ENCODE peak calls at places on chromosomes 16 and 17, in seven cellular contexts. One of them, this sample, is unnamed.

GRCh38 chr17:56675876-56676660 is 82.6 kb downstream of the NOG start:
- DNase-seq in tibial artery: no peak
- DNase-seq in nephron progenitor cell: no peak
- DNase-seq in A549: no peak
- DNase-seq in pancreas: no peak
- DNase-seq in GM06990: no peak
- DNase-seq in heart left ventricle: no peak
- DNase-seq in this sample: no peak

GRCh38 chr16:23081675-23082119 is 67.6 kb downstream of the USP31 start:
- DNase-seq in heart left ventricle: no peak
- DNase-seq in A549: peak; percentile 23
- DNase-seq in tibial artery: no peak
- DNase-seq in pancreas: no peak
- DNase-seq in nephron progenitor cell: no peak
- DNase-seq in GM06990: no peak
- DNase-seq in this sample: peak; percentile 20

GRCh38 chr16:81521141-81521626 is 76.6 kb downstream of the CMIP start:
- DNase-seq in nephron progenitor cell: peak; percentile 40
- DNase-seq in tibial artery: no peak
- DNase-seq in GM06990: peak; percentile 65
- DNase-seq in A549: no peak
- DNase-seq in pancreas: no peak
- DNase-seq in heart left ventricle: no peak
- DNase-seq in this sample: no peak

GRCh38 chr16:89442588-89442987 is 47.8 kb downstream of the ANKRD11 start:
- DNase-seq in nephron progenitor cell: peak; percentile 36
- DNase-seq in heart left ventricle: peak; percentile 39
- DNase-seq in tibial artery: no peak
- DNase-seq in A549: no peak
- DNase-seq in pancreas: no peak
- DNase-seq in GM06990: no peak
- DNase-seq in this sample: no peak

GRCh38 chr17:42682400-42683384 is at the start of gene CNTNAP1:
- DNase-seq in GM06990: peak; percentile 70
- DNase-seq in A549: peak; percentile 77
- DNase-seq in nephron progenitor cell: peak; percentile 79
- DNase-seq in pancreas: peak; percentile 46
- DNase-seq in heart left ventricle: peak; percentile 77
- DNase-seq in tibial artery: peak; percentile 60
- DNase-seq in this sample: peak; percentile 87

GRCh38 chr17:78979780-78980623 is at the start of gene LGALS3BP:
- DNase-seq in nephron progenitor cell: no peak
- DNase-seq in GM06990: no peak
- DNase-seq in tibial artery: no peak
- DNase-seq in pancreas: peak; percentile 57
- DNase-seq in A549: peak; percentile 85
- DNase-seq in heart left ventricle: peak; percentile 92
- DNase-seq in this sample: peak; percentile 86

GRCh38 chr17:68057531-68057952 is 22.0 kb downstream of the KPNA2 start:
- DNase-seq in pancreas: no peak
- DNase-seq in nephron progenitor cell: no peak
- DNase-seq in GM06990: no peak
- DNase-seq in heart left ventricle: no peak
- DNase-seq in A549: no peak
- DNase-seq in tibial artery: no peak
- DNase-seq in this sample: no peak

GRCh38 chr17:67830440-67830839 is 5.1 kb downstream of the BPTF start:
- DNase-seq in pancreas: no peak
- DNase-seq in A549: no peak
- DNase-seq in tibial artery: no peak
- DNase-seq in nephron progenitor cell: peak; percentile 15
- DNase-seq in heart left ventricle: no peak
- DNase-seq in GM06990: no peak
- DNase-seq in this sample: peak; percentile 23

GRCh38 chr17:78383725-78384471 is 5.4 kb downstream of the PGS1 start:
- DNase-seq in GM06990: peak; percentile 48
- DNase-seq in pancreas: peak; percentile 24
- DNase-seq in tibial artery: peak; percentile 94
- DNase-seq in heart left ventricle: peak; percentile 89
- DNase-seq in A549: no peak
- DNase-seq in nephron progenitor cell: no peak
- DNase-seq in this sample: peak; percentile 74

GRCh38 chr16:25176136-25176535 is 40.6 kb upstream of the AQP8 start:
- DNase-seq in tibial artery: no peak
- DNase-seq in A549: no peak
- DNase-seq in heart left ventricle: no peak
- DNase-seq in nephron progenitor cell: no peak
- DNase-seq in pancreas: no peak
- DNase-seq in GM06990: no peak
- DNase-seq in this sample: no peak

GRCh38 chr17:27797390-27798091 is 2.8 kb downstream of the NOS2 start:
- DNase-seq in heart left ventricle: no peak
- DNase-seq in nephron progenitor cell: no peak
- DNase-seq in pancreas: no peak
- DNase-seq in tibial artery: no peak
- DNase-seq in GM06990: no peak
- DNase-seq in A549: no peak
- DNase-seq in this sample: peak; percentile 80

GRCh38 chr17:76239538-76240274 is 587 bp downstream of the RNF157 start:
- DNase-seq in GM06990: no peak
- DNase-seq in pancreas: no peak
- DNase-seq in tibial artery: no peak
- DNase-seq in A549: no peak
- DNase-seq in heart left ventricle: no peak
- DNase-seq in nephron progenitor cell: peak; percentile 41
- DNase-seq in this sample: no peak

GRCh38 chr16:31351937-31352315 is 3.0 kb upstream of the ITGAX start:
- DNase-seq in nephron progenitor cell: no peak
- DNase-seq in GM06990: no peak
- DNase-seq in tibial artery: no peak
- DNase-seq in heart left ventricle: peak; percentile 33
- DNase-seq in pancreas: no peak
- DNase-seq in A549: no peak
- DNase-seq in this sample: no peak

GRCh38 chr17:76727745-76728456 is 1.3 kb downstream of the METTL23 start:
- DNase-seq in tibial artery: no peak
- DNase-seq in pancreas: no peak
- DNase-seq in GM06990: peak; percentile 44
- DNase-seq in A549: no peak
- DNase-seq in nephron progenitor cell: peak; percentile 32
- DNase-seq in heart left ventricle: no peak
- DNase-seq in this sample: no peak

GRCh38 chr17:65447823-65448222 is 113.6 kb downstream of the AXIN2 start:
- DNase-seq in heart left ventricle: no peak
- DNase-seq in tibial artery: no peak
- DNase-seq in A549: no peak
- DNase-seq in GM06990: no peak
- DNase-seq in pancreas: no peak
- DNase-seq in nephron progenitor cell: no peak
- DNase-seq in this sample: no peak

GRCh38 chr16:4218202-4218601 is 23.7 kb downstream of the SRL start:
- DNase-seq in A549: no peak
- DNase-seq in nephron progenitor cell: no peak
- DNase-seq in tibial artery: no peak
- DNase-seq in pancreas: no peak
- DNase-seq in GM06990: no peak
- DNase-seq in heart left ventricle: peak; percentile 26
- DNase-seq in this sample: no peak

GRCh38 chr17:47660064-47660492 is 10.4 kb downstream of the KPNB1 start:
- DNase-seq in GM06990: peak; percentile 50
- DNase-seq in pancreas: no peak
- DNase-seq in A549: no peak
- DNase-seq in tibial artery: no peak
- DNase-seq in heart left ventricle: no peak
- DNase-seq in nephron progenitor cell: no peak
- DNase-seq in this sample: no peak

GRCh38 chr16:89363621-89364393 is 126.6 kb downstream of the ANKRD11 start:
- DNase-seq in tibial artery: no peak
- DNase-seq in GM06990: no peak
- DNase-seq in heart left ventricle: peak; percentile 52
- DNase-seq in A549: peak; percentile 65
- DNase-seq in pancreas: no peak
- DNase-seq in nephron progenitor cell: peak; percentile 37
- DNase-seq in this sample: peak; percentile 63

GRCh38 chr17:68910256-68910705 is 44.9 kb downstream of the ABCA8 start:
- DNase-seq in GM06990: no peak
- DNase-seq in nephron progenitor cell: no peak
- DNase-seq in heart left ventricle: no peak
- DNase-seq in A549: no peak
- DNase-seq in pancreas: no peak
- DNase-seq in tibial artery: peak; percentile 25
- DNase-seq in this sample: no peak

GRCh38 chr17:27376637-27377547 is 79.4 kb upstream of the KSR1 start:
- DNase-seq in A549: no peak
- DNase-seq in GM06990: no peak
- DNase-seq in tibial artery: no peak
- DNase-seq in nephron progenitor cell: no peak
- DNase-seq in heart left ventricle: no peak
- DNase-seq in pancreas: no peak
- DNase-seq in this sample: no peak

GRCh38 chr17:5769936-5770335 is 185.6 kb upstream of the NLRP1 start:
- DNase-seq in GM06990: no peak
- DNase-seq in pancreas: no peak
- DNase-seq in heart left ventricle: no peak
- DNase-seq in A549: no peak
- DNase-seq in nephron progenitor cell: peak; percentile 47
- DNase-seq in tibial artery: no peak
- DNase-seq in this sample: no peak

GRCh38 chr17:5773942-5774341 is 189.6 kb upstream of the NLRP1 start:
- DNase-seq in GM06990: no peak
- DNase-seq in nephron progenitor cell: no peak
- DNase-seq in heart left ventricle: no peak
- DNase-seq in pancreas: no peak
- DNase-seq in tibial artery: no peak
- DNase-seq in A549: no peak
- DNase-seq in this sample: no peak

GRCh38 chr17:5772720-5773119 is 188.4 kb upstream of the NLRP1 start:
- DNase-seq in nephron progenitor cell: no peak
- DNase-seq in tibial artery: no peak
- DNase-seq in pancreas: no peak
- DNase-seq in heart left ventricle: no peak
- DNase-seq in GM06990: no peak
- DNase-seq in A549: no peak
- DNase-seq in this sample: no peak

GRCh38 chr17:5775098-5775497 is 190.8 kb upstream of the NLRP1 start:
- DNase-seq in pancreas: no peak
- DNase-seq in GM06990: no peak
- DNase-seq in heart left ventricle: no peak
- DNase-seq in tibial artery: no peak
- DNase-seq in nephron progenitor cell: no peak
- DNase-seq in A549: no peak
- DNase-seq in this sample: no peak

DNA sequence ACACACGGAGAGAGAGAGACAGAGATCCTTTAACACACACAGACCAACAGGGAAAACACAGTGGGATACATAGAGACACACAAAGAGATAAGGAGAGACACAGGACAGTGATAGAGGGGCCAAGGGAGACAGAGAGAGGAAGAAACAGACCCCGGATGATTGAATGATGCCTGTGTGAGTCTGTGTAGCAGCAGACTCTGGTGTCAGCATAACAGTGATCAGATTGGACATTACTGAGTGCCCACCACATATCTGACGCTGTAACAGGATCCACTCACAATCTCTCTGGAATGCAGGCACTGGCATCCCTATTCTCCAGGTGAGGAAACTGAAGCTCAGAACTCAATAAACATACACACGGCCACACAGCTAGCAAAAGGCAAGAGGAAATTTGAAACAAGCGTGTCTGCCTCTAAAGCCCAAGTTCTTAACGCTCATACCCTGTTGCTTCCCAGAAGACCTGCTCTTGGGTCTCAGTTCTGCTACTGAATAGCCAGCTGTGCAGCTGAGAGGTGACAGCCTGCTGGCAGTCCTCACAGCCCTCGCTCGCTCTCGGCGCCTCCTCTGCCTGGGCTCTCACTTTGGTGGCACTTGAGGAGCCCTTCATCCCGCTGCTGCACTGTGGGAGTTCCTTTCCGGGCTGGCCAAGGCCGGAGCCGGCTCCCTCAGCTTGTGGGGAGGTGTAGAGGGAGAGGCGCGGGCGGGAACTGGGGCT is 186.4 kb upstream of the NLRP1 start:
- DNase-seq in GM06990: no peak
- DNase-seq in tibial artery: no peak
- DNase-seq in nephron progenitor cell: peak; percentile 51
- DNase-seq in A549: no peak
- DNase-seq in pancreas: no peak
- DNase-seq in heart left ventricle: no peak
- DNase-seq in this sample: no peak
- TF ChIP-seq CTCF in GM06990: no peak
- TF ChIP-seq CTCF in tibial artery: no peak
- TF ChIP-seq CTCF in nephron progenitor cell: no peak
- TF ChIP-seq CTCF in A549: no peak
- TF ChIP-seq CTCF in pancreas: no peak
- TF ChIP-seq CTCF in heart left ventricle: no peak
- TF ChIP-seq CTCF in this sample: no peak

GRCh38 chr17:34163681-34164080 is 91.4 kb upstream of the CCL2 start:
- DNase-seq in heart left ventricle: no peak
- DNase-seq in tibial artery: no peak
- DNase-seq in pancreas: no peak
- DNase-seq in GM06990: no peak
- DNase-seq in A549: peak; percentile 23
- DNase-seq in nephron progenitor cell: no peak
- DNase-seq in this sample: peak; percentile 33
- TF ChIP-seq CTCF in heart left ventricle: peak; percentile 55
- TF ChIP-seq CTCF in tibial artery: peak; percentile 36
- TF ChIP-seq CTCF in pancreas: peak; percentile 18
- TF ChIP-seq CTCF in GM06990: peak; percentile 38
- TF ChIP-seq CTCF in A549: peak; percentile 32
- TF ChIP-seq CTCF in nephron progenitor cell: peak; percentile 51
- TF ChIP-seq CTCF in this sample: peak; percentile 48

GRCh38 chr17:19343671-19344151 is 18.8 kb downstream of the B9D1 start:
- DNase-seq in pancreas: no peak
- DNase-seq in A549: no peak
- DNase-seq in GM06990: no peak
- DNase-seq in heart left ventricle: no peak
- DNase-seq in nephron progenitor cell: no peak
- DNase-seq in tibial artery: peak; percentile 19
- DNase-seq in this sample: no peak
- TF ChIP-seq CTCF in pancreas: no peak
- TF ChIP-seq CTCF in A549: no peak
- TF ChIP-seq CTCF in GM06990: no peak
- TF ChIP-seq CTCF in heart left ventricle: no peak
- TF ChIP-seq CTCF in nephron progenitor cell: no peak
- TF ChIP-seq CTCF in tibial artery: no peak
- TF ChIP-seq CTCF in this sample: no peak

DNA sequence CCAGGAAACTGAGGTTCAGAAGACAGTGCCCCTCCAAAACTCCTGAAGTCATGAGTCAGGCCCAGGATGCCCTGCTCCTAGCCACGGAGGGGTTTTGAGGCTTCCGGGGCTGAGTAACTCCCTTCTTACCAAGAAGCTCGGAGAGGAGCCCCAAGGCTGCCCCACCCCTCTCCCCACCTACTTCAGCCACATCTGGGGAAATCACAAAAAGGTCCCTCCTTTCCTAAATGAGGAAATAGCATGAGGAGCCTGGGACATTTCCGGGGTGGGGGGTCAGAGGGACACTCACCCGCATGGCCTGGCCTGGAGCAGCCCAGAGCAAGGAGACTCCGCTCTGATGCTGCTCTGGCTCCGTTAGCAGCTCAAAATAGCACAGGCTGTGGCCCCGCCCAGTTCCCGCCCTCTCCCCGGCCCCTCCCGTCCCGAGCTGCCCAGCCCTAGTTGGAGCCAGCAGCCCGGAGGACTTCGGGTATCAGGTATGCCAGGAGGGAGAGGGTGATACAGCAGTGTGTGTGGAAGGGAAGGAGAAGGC is 40.1 kb downstream of the MYO18A start:
- DNase-seq in A549: no peak
- DNase-seq in heart left ventricle: peak; percentile 94
- DNase-seq in tibial artery: peak; percentile 88
- DNase-seq in pancreas: peak; percentile 80
- DNase-seq in nephron progenitor cell: peak; percentile 84
- DNase-seq in GM06990: peak; percentile 83
- DNase-seq in this sample: peak; percentile 81
- TF ChIP-seq CTCF in A549: no peak
- TF ChIP-seq CTCF in heart left ventricle: no peak
- TF ChIP-seq CTCF in tibial artery: no peak
- TF ChIP-seq CTCF in pancreas: no peak
- TF ChIP-seq CTCF in nephron progenitor cell: no peak
- TF ChIP-seq CTCF in GM06990: no peak
- TF ChIP-seq CTCF in this sample: no peak

This sample was measured in hepatocyte.